ENCODE peak calls at places on chromosome 22, in ten cellular contexts. One of them, this sample, is unnamed.

GRCh38 chr22:24460418-24461089 is 33.2 kb downstream of the ADORA2A start:
- DNase-seq in kidney: no peak
- DNase-seq in heart right ventricle: no peak
- DNase-seq in lung: no peak
- DNase-seq in right lobe of liver: no peak
- DNase-seq in tibial artery: no peak
- DNase-seq in brain microvascular endothelial cell: peak
- DNase-seq in neural crest cell: no peak
- DNase-seq in NB4: no peak
- DNase-seq in choroid plexus epithelial cell: peak
- DNase-seq in this sample: no peak

GRCh38 chr22:45932066-45932465 is 44.9 kb downstream of the WNT7B start:
- DNase-seq in heart right ventricle: no peak
- DNase-seq in neural crest cell: no peak
- DNase-seq in kidney: no peak
- DNase-seq in lung: no peak
- DNase-seq in tibial artery: no peak
- DNase-seq in brain microvascular endothelial cell: no peak
- DNase-seq in right lobe of liver: no peak
- DNase-seq in NB4: peak
- DNase-seq in choroid plexus epithelial cell: no peak
- DNase-seq in this sample: no peak

GRCh38 chr22:36608987-36609386 is 80.0 kb upstream of the EIF3D start:
- DNase-seq in kidney: no peak
- DNase-seq in choroid plexus epithelial cell: no peak
- DNase-seq in brain microvascular endothelial cell: no peak
- DNase-seq in neural crest cell: no peak
- DNase-seq in heart right ventricle: no peak
- DNase-seq in NB4: no peak
- DNase-seq in lung: no peak
- DNase-seq in right lobe of liver: no peak
- DNase-seq in tibial artery: no peak
- DNase-seq in this sample: no peak

GRCh38 chr22:37109242-37109917 is at the start of gene TMPRSS6:
- DNase-seq in tibial artery: no peak
- DNase-seq in choroid plexus epithelial cell: no peak
- DNase-seq in neural crest cell: no peak
- DNase-seq in brain microvascular endothelial cell: no peak
- DNase-seq in NB4: no peak
- DNase-seq in lung: no peak
- DNase-seq in right lobe of liver: peak
- DNase-seq in heart right ventricle: no peak
- DNase-seq in kidney: no peak
- DNase-seq in this sample: no peak

GRCh38 chr22:23225724-23226496 is 45.6 kb downstream of the BCR start:
- DNase-seq in heart right ventricle: peak
- DNase-seq in kidney: peak
- DNase-seq in right lobe of liver: no peak
- DNase-seq in brain microvascular endothelial cell: peak
- DNase-seq in neural crest cell: no peak
- DNase-seq in choroid plexus epithelial cell: peak
- DNase-seq in tibial artery: peak
- DNase-seq in lung: peak
- DNase-seq in NB4: no peak
- DNase-seq in this sample: peak

GRCh38 chr22:22578702-22579424 is 19.8 kb upstream of the PRAME start:
- DNase-seq in right lobe of liver: no peak
- DNase-seq in kidney: peak
- DNase-seq in tibial artery: no peak
- DNase-seq in neural crest cell: no peak
- DNase-seq in brain microvascular endothelial cell: peak
- DNase-seq in choroid plexus epithelial cell: peak
- DNase-seq in NB4: peak
- DNase-seq in heart right ventricle: peak
- DNase-seq in lung: no peak
- DNase-seq in this sample: peak

GRCh38 chr22:37197451-37198289 is 9.6 kb upstream of the C1QTNF6 start:
- DNase-seq in choroid plexus epithelial cell: peak
- DNase-seq in tibial artery: peak
- DNase-seq in lung: peak
- DNase-seq in right lobe of liver: peak
- DNase-seq in kidney: peak
- DNase-seq in neural crest cell: no peak
- DNase-seq in heart right ventricle: no peak
- DNase-seq in brain microvascular endothelial cell: no peak
- DNase-seq in NB4: no peak
- DNase-seq in this sample: peak

GRCh38 chr22:46829140-46829891 is 66.9 kb downstream of the TBC1D22A start:
- DNase-seq in choroid plexus epithelial cell: peak
- DNase-seq in NB4: no peak
- DNase-seq in heart right ventricle: no peak
- DNase-seq in right lobe of liver: no peak
- DNase-seq in neural crest cell: no peak
- DNase-seq in tibial artery: no peak
- DNase-seq in brain microvascular endothelial cell: peak
- DNase-seq in kidney: no peak
- DNase-seq in lung: no peak
- DNase-seq in this sample: peak

GRCh38 chr22:47570851-47571250 is 808.4 kb downstream of the TBC1D22A start:
- DNase-seq in heart right ventricle: no peak
- DNase-seq in neural crest cell: no peak
- DNase-seq in lung: no peak
- DNase-seq in choroid plexus epithelial cell: no peak
- DNase-seq in right lobe of liver: peak
- DNase-seq in NB4: no peak
- DNase-seq in kidney: no peak
- DNase-seq in brain microvascular endothelial cell: no peak
- DNase-seq in tibial artery: peak
- DNase-seq in this sample: no peak

GRCh38 chr22:26428515-26429457 is at the start of gene ASPHD2:
- DNase-seq in brain microvascular endothelial cell: peak
- DNase-seq in heart right ventricle: peak
- DNase-seq in lung: peak
- DNase-seq in tibial artery: peak
- DNase-seq in right lobe of liver: peak
- DNase-seq in kidney: peak
- DNase-seq in neural crest cell: peak
- DNase-seq in choroid plexus epithelial cell: peak
- DNase-seq in NB4: peak
- DNase-seq in this sample: peak

GRCh38 chr22:24427500-24428164 is at the start of gene ADORA2A:
- DNase-seq in tibial artery: no peak
- DNase-seq in heart right ventricle: no peak
- DNase-seq in brain microvascular endothelial cell: no peak
- DNase-seq in lung: no peak
- DNase-seq in right lobe of liver: peak
- DNase-seq in choroid plexus epithelial cell: no peak
- DNase-seq in kidney: peak
- DNase-seq in neural crest cell: no peak
- DNase-seq in NB4: peak
- DNase-seq in this sample: no peak

GRCh38 chr22:25137577-25138525 is 61.8 kb upstream of the CRYBB3 start:
- DNase-seq in kidney: no peak
- DNase-seq in choroid plexus epithelial cell: peak
- DNase-seq in lung: no peak
- DNase-seq in neural crest cell: no peak
- DNase-seq in right lobe of liver: no peak
- DNase-seq in tibial artery: no peak
- DNase-seq in heart right ventricle: no peak
- DNase-seq in NB4: peak
- DNase-seq in brain microvascular endothelial cell: no peak
- DNase-seq in this sample: peak

GRCh38 chr22:47724751-47725150 is 962.3 kb downstream of the TBC1D22A start:
- DNase-seq in lung: no peak
- DNase-seq in neural crest cell: no peak
- DNase-seq in right lobe of liver: no peak
- DNase-seq in kidney: no peak
- DNase-seq in choroid plexus epithelial cell: no peak
- DNase-seq in tibial artery: no peak
- DNase-seq in NB4: no peak
- DNase-seq in brain microvascular endothelial cell: no peak
- DNase-seq in heart right ventricle: no peak
- DNase-seq in this sample: no peak

GRCh38 chr22:37428649-37429586 is 1.6 kb upstream of the ELFN2 start:
- DNase-seq in kidney: no peak
- DNase-seq in brain microvascular endothelial cell: no peak
- DNase-seq in tibial artery: no peak
- DNase-seq in heart right ventricle: no peak
- DNase-seq in choroid plexus epithelial cell: peak
- DNase-seq in right lobe of liver: no peak
- DNase-seq in neural crest cell: peak
- DNase-seq in lung: no peak
- DNase-seq in NB4: peak
- DNase-seq in this sample: peak

GRCh38 chr22:39003165-39003638 is 10.9 kb upstream of the APOBEC3C start:
- DNase-seq in NB4: peak
- DNase-seq in tibial artery: peak
- DNase-seq in brain microvascular endothelial cell: peak
- DNase-seq in neural crest cell: peak
- DNase-seq in heart right ventricle: peak
- DNase-seq in lung: peak
- DNase-seq in right lobe of liver: peak
- DNase-seq in kidney: peak
- DNase-seq in choroid plexus epithelial cell: peak
- DNase-seq in this sample: peak

GRCh38 chr22:30430933-30431332 is 5.4 kb downstream of the MTFP1 start:
- DNase-seq in neural crest cell: no peak
- DNase-seq in tibial artery: no peak
- DNase-seq in choroid plexus epithelial cell: no peak
- DNase-seq in heart right ventricle: no peak
- DNase-seq in kidney: peak
- DNase-seq in lung: no peak
- DNase-seq in right lobe of liver: peak
- DNase-seq in NB4: no peak
- DNase-seq in brain microvascular endothelial cell: no peak
- DNase-seq in this sample: no peak
- TF ChIP-seq CTCF in neural crest cell: no peak
- TF ChIP-seq CTCF in tibial artery: no peak
- TF ChIP-seq CTCF in choroid plexus epithelial cell: peak
- TF ChIP-seq CTCF in heart right ventricle: no peak
- TF ChIP-seq CTCF in kidney: no peak
- TF ChIP-seq CTCF in lung: no peak
- TF ChIP-seq CTCF in right lobe of liver: no peak
- TF ChIP-seq CTCF in NB4: no peak
- TF ChIP-seq CTCF in brain microvascular endothelial cell: peak
- TF ChIP-seq CTCF in this sample: no peak

DNA sequence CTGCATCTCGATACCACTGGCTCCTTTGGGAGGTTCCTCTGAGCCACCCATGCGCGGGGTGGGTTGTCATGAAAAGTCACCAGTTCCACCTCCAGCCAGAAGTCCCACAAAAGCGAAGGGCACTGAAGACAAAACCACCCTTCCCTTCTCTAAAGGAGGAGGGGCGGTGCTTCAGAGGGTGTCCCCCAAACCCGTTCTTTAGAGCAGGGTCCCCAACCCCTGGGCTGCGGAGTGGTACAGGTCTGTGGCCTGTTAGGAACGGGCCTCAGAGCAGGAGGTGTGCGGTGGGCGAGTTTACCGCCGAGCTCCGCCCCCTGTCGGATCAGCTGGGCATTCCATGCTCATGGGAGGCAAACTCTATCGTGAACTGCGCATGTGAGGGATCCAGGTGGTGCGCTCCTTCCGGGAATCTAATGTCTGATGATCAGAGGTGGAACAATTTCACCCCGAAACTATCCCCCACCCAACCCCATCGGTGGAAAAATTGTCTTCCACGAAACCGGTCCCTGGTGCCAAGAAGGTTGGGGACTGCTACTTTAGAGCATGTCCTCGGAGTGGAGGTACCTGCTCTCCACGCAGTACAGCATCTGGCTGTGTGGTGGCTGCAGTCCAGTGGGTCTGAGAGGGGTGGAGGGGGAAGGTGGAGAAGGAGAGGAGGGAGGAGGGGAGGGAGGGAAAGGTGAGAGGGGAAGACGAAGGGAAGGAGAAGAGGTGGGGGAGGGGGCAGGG is 72.9 kb upstream of the SEPTIN5 start:
- DNase-seq in NB4: no peak
- DNase-seq in right lobe of liver: no peak
- DNase-seq in heart right ventricle: no peak
- DNase-seq in tibial artery: no peak
- DNase-seq in neural crest cell: peak
- DNase-seq in brain microvascular endothelial cell: no peak
- DNase-seq in choroid plexus epithelial cell: peak
- DNase-seq in kidney: no peak
- DNase-seq in lung: no peak
- DNase-seq in this sample: peak
- TF ChIP-seq CTCF in NB4: no peak
- TF ChIP-seq CTCF in right lobe of liver: peak
- TF ChIP-seq CTCF in heart right ventricle: peak
- TF ChIP-seq CTCF in tibial artery: no peak
- TF ChIP-seq CTCF in neural crest cell: peak
- TF ChIP-seq CTCF in brain microvascular endothelial cell: peak
- TF ChIP-seq CTCF in choroid plexus epithelial cell: peak
- TF ChIP-seq CTCF in kidney: peak
- TF ChIP-seq CTCF in lung: no peak
- TF ChIP-seq CTCF in this sample: peak

GRCh38 chr22:34414467-34415440 is 494.5 kb upstream of the LARGE1 start:
- DNase-seq in neural crest cell: peak
- DNase-seq in NB4: peak
- DNase-seq in heart right ventricle: peak
- DNase-seq in lung: peak
- DNase-seq in right lobe of liver: peak
- DNase-seq in kidney: no peak
- DNase-seq in choroid plexus epithelial cell: peak
- DNase-seq in brain microvascular endothelial cell: no peak
- DNase-seq in tibial artery: no peak
- DNase-seq in this sample: peak
- TF ChIP-seq CTCF in neural crest cell: peak
- TF ChIP-seq CTCF in NB4: peak
- TF ChIP-seq CTCF in heart right ventricle: peak
- TF ChIP-seq CTCF in lung: peak
- TF ChIP-seq CTCF in right lobe of liver: peak
- TF ChIP-seq CTCF in kidney: peak
- TF ChIP-seq CTCF in choroid plexus epithelial cell: no peak
- TF ChIP-seq CTCF in brain microvascular endothelial cell: peak
- TF ChIP-seq CTCF in tibial artery: no peak
- TF ChIP-seq CTCF in this sample: no peak

DNA sequence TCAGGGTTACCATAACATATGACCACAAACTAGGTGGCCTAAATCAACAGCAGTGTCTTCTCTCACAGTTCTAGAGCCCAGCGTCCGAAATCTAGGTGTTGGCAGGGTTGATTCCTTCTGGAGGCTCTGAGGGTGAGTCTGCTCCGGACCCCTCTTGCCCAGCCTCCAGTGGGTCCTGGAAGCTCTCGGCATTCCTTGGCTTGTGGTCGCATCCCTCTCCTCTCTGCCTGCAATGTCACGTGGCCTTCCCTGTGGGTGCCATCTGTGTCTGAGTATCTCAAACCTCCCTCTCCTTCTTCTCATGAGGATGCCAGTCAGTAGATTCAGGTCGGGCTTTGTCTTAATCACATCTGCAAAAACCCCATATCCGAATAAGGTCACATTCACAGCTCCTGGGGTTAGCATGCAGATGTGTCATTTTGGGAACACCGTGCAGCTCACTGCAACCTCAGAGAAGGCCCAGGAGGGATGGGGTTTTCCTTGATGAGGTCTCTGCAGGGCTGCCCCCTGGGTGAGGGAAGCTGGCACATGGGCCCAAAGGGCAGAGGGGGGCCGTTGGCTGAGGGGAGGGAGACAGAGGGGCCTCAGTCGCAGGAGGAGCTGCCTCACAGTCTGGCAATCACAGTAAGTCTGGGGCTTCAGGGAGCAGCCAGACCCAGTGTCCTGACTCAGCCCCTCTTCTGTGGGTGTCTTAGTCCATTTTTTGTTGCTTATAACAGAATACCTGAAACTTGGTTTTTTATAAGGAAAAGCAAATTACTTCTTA is 41.2 kb downstream of the PARVG start:
- DNase-seq in right lobe of liver: no peak
- DNase-seq in choroid plexus epithelial cell: no peak
- DNase-seq in lung: peak
- DNase-seq in NB4: no peak
- DNase-seq in neural crest cell: no peak
- DNase-seq in brain microvascular endothelial cell: no peak
- DNase-seq in heart right ventricle: no peak
- DNase-seq in kidney: no peak
- DNase-seq in tibial artery: no peak
- DNase-seq in this sample: no peak
- TF ChIP-seq CTCF in right lobe of liver: no peak
- TF ChIP-seq CTCF in choroid plexus epithelial cell: no peak
- TF ChIP-seq CTCF in lung: no peak
- TF ChIP-seq CTCF in NB4: no peak
- TF ChIP-seq CTCF in neural crest cell: no peak
- TF ChIP-seq CTCF in brain microvascular endothelial cell: no peak
- TF ChIP-seq CTCF in heart right ventricle: no peak
- TF ChIP-seq CTCF in kidney: no peak
- TF ChIP-seq CTCF in tibial artery: no peak
- TF ChIP-seq CTCF in this sample: no peak

This sample was measured in epithelial cell of esophagus.